ENCODE peak calls at places on chromosomes 16 and 17, in five cellular contexts. One of them, this sample, is unnamed.

GRCh38 chr17:81522491-81523125 is 5.6 kb upstream of the FSCN2 start:
- DNase-seq in pulmonary artery endothelial cell: no peak
- DNase-seq in amniotic stem cell: no peak
- DNase-seq in NCI-H2171: no peak
- DNase-seq in naive thymus-derived CD4-positive, alpha-beta T cell: no peak
- DNase-seq in this sample: no peak

GRCh38 chr16:11557811-11558210 is 28.9 kb downstream of the LITAF start:
- DNase-seq in pulmonary artery endothelial cell: no peak
- DNase-seq in amniotic stem cell: no peak
- DNase-seq in NCI-H2171: no peak
- DNase-seq in naive thymus-derived CD4-positive, alpha-beta T cell: no peak
- DNase-seq in this sample: no peak

GRCh38 chr16:54346046-54346445 is 59.5 kb upstream of the IRX3 start:
- DNase-seq in pulmonary artery endothelial cell: no peak
- DNase-seq in amniotic stem cell: no peak
- DNase-seq in NCI-H2171: no peak
- DNase-seq in naive thymus-derived CD4-positive, alpha-beta T cell: no peak
- DNase-seq in this sample: no peak

GRCh38 chr17:413016-413350 is 60.4 kb upstream of the RPH3AL start:
- DNase-seq in pulmonary artery endothelial cell: no peak
- DNase-seq in amniotic stem cell: no peak
- DNase-seq in NCI-H2171: no peak
- DNase-seq in naive thymus-derived CD4-positive, alpha-beta T cell: no peak
- DNase-seq in this sample: no peak

GRCh38 chr17:65485388-65486299 is 75.8 kb downstream of the AXIN2 start:
- DNase-seq in pulmonary artery endothelial cell: peak; percentile 10
- DNase-seq in amniotic stem cell: no peak
- DNase-seq in NCI-H2171: no peak
- DNase-seq in naive thymus-derived CD4-positive, alpha-beta T cell: no peak
- DNase-seq in this sample: no peak

GRCh38 chr16:48911700-48912099 is 301.7 kb upstream of the N4BP1 start:
- DNase-seq in pulmonary artery endothelial cell: no peak
- DNase-seq in amniotic stem cell: no peak
- DNase-seq in NCI-H2171: no peak
- DNase-seq in naive thymus-derived CD4-positive, alpha-beta T cell: no peak
- DNase-seq in this sample: no peak

GRCh38 chr17:43961954-43962353 is 8.2 kb upstream of the PYY start:
- DNase-seq in pulmonary artery endothelial cell: no peak
- DNase-seq in amniotic stem cell: no peak
- DNase-seq in NCI-H2171: no peak
- DNase-seq in naive thymus-derived CD4-positive, alpha-beta T cell: no peak
- DNase-seq in this sample: no peak

GRCh38 chr17:44353656-44354331 is 8.7 kb downstream of the GRN start:
- DNase-seq in pulmonary artery endothelial cell: no peak
- DNase-seq in amniotic stem cell: no peak
- DNase-seq in NCI-H2171: no peak
- DNase-seq in naive thymus-derived CD4-positive, alpha-beta T cell: no peak
- DNase-seq in this sample: no peak

GRCh38 chr16:87076950-87077749 is 240.0 kb downstream of the C16orf95 start:
- DNase-seq in pulmonary artery endothelial cell: peak; percentile 51
- DNase-seq in amniotic stem cell: no peak
- DNase-seq in NCI-H2171: no peak
- DNase-seq in naive thymus-derived CD4-positive, alpha-beta T cell: no peak
- DNase-seq in this sample: no peak

GRCh38 chr17:42347198-42347597 is 41.0 kb downstream of the STAT3 start:
- DNase-seq in pulmonary artery endothelial cell: peak; percentile 40
- DNase-seq in amniotic stem cell: peak; percentile 60
- DNase-seq in NCI-H2171: no peak
- DNase-seq in naive thymus-derived CD4-positive, alpha-beta T cell: no peak
- DNase-seq in this sample: no peak

GRCh38 chr16:9090101-9090959 is 1.1 kb upstream of the HAPSTR1 start:
- DNase-seq in pulmonary artery endothelial cell: no peak
- DNase-seq in amniotic stem cell: no peak
- DNase-seq in NCI-H2171: no peak
- DNase-seq in naive thymus-derived CD4-positive, alpha-beta T cell: peak; percentile 27
- DNase-seq in this sample: no peak

GRCh38 chr16:64092284-64092683 is 1029.6 kb downstream of the CDH11 start:
- DNase-seq in pulmonary artery endothelial cell: no peak
- DNase-seq in amniotic stem cell: peak; percentile 47
- DNase-seq in NCI-H2171: no peak
- DNase-seq in naive thymus-derived CD4-positive, alpha-beta T cell: no peak
- DNase-seq in this sample: no peak

GRCh38 chr17:17325228-17325627 is 22.1 kb downstream of the NT5M start:
- DNase-seq in pulmonary artery endothelial cell: no peak
- DNase-seq in amniotic stem cell: no peak
- DNase-seq in NCI-H2171: no peak
- DNase-seq in naive thymus-derived CD4-positive, alpha-beta T cell: no peak
- DNase-seq in this sample: no peak

GRCh38 chr17:47212458-47212857 is 3.3 kb downstream of the MYL4 start:
- DNase-seq in pulmonary artery endothelial cell: no peak
- DNase-seq in amniotic stem cell: no peak
- DNase-seq in NCI-H2171: no peak
- DNase-seq in naive thymus-derived CD4-positive, alpha-beta T cell: no peak
- DNase-seq in this sample: no peak

GRCh38 chr16:55406651-55407050 is 72.3 kb upstream of the MMP2 start:
- DNase-seq in pulmonary artery endothelial cell: no peak
- DNase-seq in amniotic stem cell: no peak
- DNase-seq in NCI-H2171: no peak
- DNase-seq in naive thymus-derived CD4-positive, alpha-beta T cell: no peak
- DNase-seq in this sample: no peak

GRCh38 chr17:2137342-2138098 is 82.6 kb downstream of the HIC1 start:
- DNase-seq in pulmonary artery endothelial cell: no peak
- DNase-seq in amniotic stem cell: no peak
- DNase-seq in NCI-H2171: no peak
- DNase-seq in naive thymus-derived CD4-positive, alpha-beta T cell: no peak
- DNase-seq in this sample: no peak

GRCh38 chr16:13672196-13672595 is 247.8 kb upstream of the ERCC4 start:
- DNase-seq in pulmonary artery endothelial cell: no peak
- DNase-seq in amniotic stem cell: no peak
- DNase-seq in NCI-H2171: no peak
- DNase-seq in naive thymus-derived CD4-positive, alpha-beta T cell: no peak
- DNase-seq in this sample: no peak

GRCh38 chr17:30796016-30796415 is 28.5 kb downstream of the CRLF3 start:
- DNase-seq in pulmonary artery endothelial cell: no peak
- DNase-seq in amniotic stem cell: no peak
- DNase-seq in NCI-H2171: no peak
- DNase-seq in naive thymus-derived CD4-positive, alpha-beta T cell: no peak
- DNase-seq in this sample: no peak

GRCh38 chr17:67374329-67375053 is 2.6 kb upstream of the PITPNC1 start:
- DNase-seq in pulmonary artery endothelial cell: peak; percentile 73
- DNase-seq in amniotic stem cell: peak; percentile 57
- DNase-seq in NCI-H2171: peak; percentile 54
- DNase-seq in naive thymus-derived CD4-positive, alpha-beta T cell: peak; percentile 75
- DNase-seq in this sample: no peak

GRCh38 chr17:29138184-29138955 is 41.8 kb downstream of the MYO18A start:
- DNase-seq in pulmonary artery endothelial cell: no peak
- DNase-seq in amniotic stem cell: no peak
- DNase-seq in NCI-H2171: no peak
- DNase-seq in naive thymus-derived CD4-positive, alpha-beta T cell: no peak
- DNase-seq in this sample: no peak

GRCh38 chr17:41308251-41308917 is 725 bp downstream of the KRTAP16-1 start:
- DNase-seq in pulmonary artery endothelial cell: no peak
- DNase-seq in amniotic stem cell: no peak
- DNase-seq in NCI-H2171: no peak
- DNase-seq in naive thymus-derived CD4-positive, alpha-beta T cell: peak; percentile 56
- DNase-seq in this sample: no peak

GRCh38 chr17:48612854-48613691 is 2.0 kb downstream of the HOXB8 start:
- DNase-seq in pulmonary artery endothelial cell: no peak
- DNase-seq in amniotic stem cell: no peak
- DNase-seq in NCI-H2171: no peak
- DNase-seq in naive thymus-derived CD4-positive, alpha-beta T cell: no peak
- DNase-seq in this sample: no peak

GRCh38 chr16:30371248-30371816 is 1.0 kb upstream of the TBC1D10B start:
- DNase-seq in pulmonary artery endothelial cell: no peak
- DNase-seq in amniotic stem cell: no peak
- DNase-seq in NCI-H2171: no peak
- DNase-seq in naive thymus-derived CD4-positive, alpha-beta T cell: no peak
- DNase-seq in this sample: no peak

GRCh38 chr17:51347851-51348584 is 87.7 kb downstream of the UTP18 start:
- DNase-seq in pulmonary artery endothelial cell: no peak
- DNase-seq in amniotic stem cell: no peak
- DNase-seq in NCI-H2171: no peak
- DNase-seq in naive thymus-derived CD4-positive, alpha-beta T cell: no peak
- DNase-seq in this sample: no peak

GRCh38 chr17:77526728-77527355 is 386.1 kb downstream of the SEC14L1 start:
- DNase-seq in pulmonary artery endothelial cell: no peak
- DNase-seq in amniotic stem cell: no peak
- DNase-seq in NCI-H2171: peak; percentile 71
- DNase-seq in naive thymus-derived CD4-positive, alpha-beta T cell: no peak
- DNase-seq in this sample: no peak

GRCh38 chr16:80932725-80933124 is 74.0 kb downstream of the CMC2 start:
- DNase-seq in pulmonary artery endothelial cell: peak; percentile 99
- DNase-seq in amniotic stem cell: peak; percentile 84
- DNase-seq in NCI-H2171: no peak
- DNase-seq in naive thymus-derived CD4-positive, alpha-beta T cell: no peak
- DNase-seq in this sample: no peak

GRCh38 chr16:85514601-85515318 is 98.4 kb upstream of the GSE1 start:
- DNase-seq in pulmonary artery endothelial cell: no peak
- DNase-seq in amniotic stem cell: peak; percentile 67
- DNase-seq in NCI-H2171: no peak
- DNase-seq in naive thymus-derived CD4-positive, alpha-beta T cell: no peak
- DNase-seq in this sample: peak; percentile 97

GRCh38 chr16:84569382-84569987 is 48.4 kb downstream of the COTL1 start:
- DNase-seq in pulmonary artery endothelial cell: no peak
- DNase-seq in amniotic stem cell: no peak
- DNase-seq in NCI-H2171: no peak
- DNase-seq in naive thymus-derived CD4-positive, alpha-beta T cell: no peak
- DNase-seq in this sample: no peak

GRCh38 chr16:18800674-18801196 is 614 bp downstream of the ARL6IP1 start:
- DNase-seq in pulmonary artery endothelial cell: no peak
- DNase-seq in amniotic stem cell: no peak
- DNase-seq in NCI-H2171: no peak
- DNase-seq in naive thymus-derived CD4-positive, alpha-beta T cell: no peak
- DNase-seq in this sample: no peak

GRCh38 chr17:78977992-78978973 is 1.4 kb downstream of the LGALS3BP start:
- DNase-seq in pulmonary artery endothelial cell: no peak
- DNase-seq in amniotic stem cell: no peak
- DNase-seq in NCI-H2171: no peak
- DNase-seq in naive thymus-derived CD4-positive, alpha-beta T cell: no peak
- DNase-seq in this sample: no peak

GRCh38 chr16:83475108-83475507 is 332.7 kb upstream of the HSBP1 start:
- DNase-seq in pulmonary artery endothelial cell: no peak
- DNase-seq in amniotic stem cell: no peak
- DNase-seq in NCI-H2171: no peak
- DNase-seq in naive thymus-derived CD4-positive, alpha-beta T cell: no peak
- DNase-seq in this sample: no peak

GRCh38 chr16:66950971-66951790 is 9.9 kb upstream of the CES3 start:
- DNase-seq in pulmonary artery endothelial cell: no peak
- DNase-seq in amniotic stem cell: no peak
- DNase-seq in NCI-H2171: no peak
- DNase-seq in naive thymus-derived CD4-positive, alpha-beta T cell: no peak
- DNase-seq in this sample: no peak

GRCh38 chr16:49345829-49346228 is 27.8 kb upstream of the C16orf78 start:
- DNase-seq in pulmonary artery endothelial cell: no peak
- DNase-seq in amniotic stem cell: no peak
- DNase-seq in NCI-H2171: no peak
- DNase-seq in naive thymus-derived CD4-positive, alpha-beta T cell: no peak
- DNase-seq in this sample: no peak

GRCh38 chr16:21647562-21648164 is 4.7 kb downstream of the IGSF6 start:
- DNase-seq in pulmonary artery endothelial cell: no peak
- DNase-seq in amniotic stem cell: no peak
- DNase-seq in NCI-H2171: no peak
- DNase-seq in naive thymus-derived CD4-positive, alpha-beta T cell: no peak
- DNase-seq in this sample: no peak

This sample was measured in brain pericyte.